ENCODE peak calls at places on chromosome 18, in ten cellular contexts. H, K, D, T, W, C, S, E, I and P are unnamed samples.

GRCh38 chr18:46424898-46425297 is 232.1 kb downstream of the LOXHD1 start:
- DNase-seq in H (no peak), K (no peak), D (no peak), T (peak), W (peak), C (no peak), S (no peak), E (no peak), I (no peak), P (no peak)

GRCh38 chr18:48783616-48784520 is 166.9 kb downstream of the SMAD7 start:
- DNase-seq in H (no peak), K (no peak), D (no peak), T (no peak), W (peak), C (no peak), S (no peak), E (no peak), I (no peak), P (no peak)

GRCh38 chr18:76494541-76495403 is at the start of gene ZNF516:
- DNase-seq in H (peak), K (peak), D (peak), T (peak), W (peak), C (peak), S (no peak), E (peak), I (no peak), P (no peak)

GRCh38 chr18:37166491-37166890 is 337.6 kb downstream of the KIAA1328 start:
- DNase-seq in H (no peak), K (no peak), D (no peak), T (no peak), W (no peak), C (no peak), S (no peak), E (no peak), I (no peak), P (no peak)

GRCh38 chr18:70419526-70419925 is 130.7 kb downstream of the SOCS6 start:
- DNase-seq in H (no peak), K (no peak), D (no peak), T (no peak), W (no peak), C (no peak), S (no peak), E (no peak), I (no peak), P (no peak)

GRCh38 chr18:23784811-23785245 is 95.6 kb downstream of the LAMA3 start:
- DNase-seq in H (no peak), K (no peak), D (no peak), T (no peak), W (no peak), C (no peak), S (no peak), E (no peak), I (peak), P (no peak)

GRCh38 chr18:32278148-32278799 is 88.4 kb downstream of the MEP1B start:
- DNase-seq in H (no peak), K (no peak), D (no peak), T (no peak), W (no peak), C (no peak), S (no peak), E (no peak), I (no peak), P (no peak)

GRCh38 chr18:13175754-13176210 is 42.8 kb upstream of the LDLRAD4 start:
- DNase-seq in H (no peak), K (no peak), D (no peak), T (no peak), W (no peak), C (no peak), S (no peak), E (no peak), I (no peak), P (no peak)

GRCh38 chr18:48762836-48763713 is 187.7 kb downstream of the SMAD7 start:
- DNase-seq in H (no peak), K (no peak), D (no peak), T (no peak), W (no peak), C (no peak), S (no peak), E (no peak), I (no peak), P (no peak)

GRCh38 chr18:9961031-9961430 is 47.2 kb downstream of the VAPA start:
- DNase-seq in H (no peak), K (no peak), D (no peak), T (no peak), W (no peak), C (no peak), S (no peak), E (no peak), I (no peak), P (no peak)

GRCh38 chr18:79405781-79406575 is 10.2 kb downstream of the NFATC1 start:
- DNase-seq in H (peak), K (no peak), D (no peak), T (no peak), W (peak), C (peak), S (peak), E (no peak), I (no peak), P (peak)

GRCh38 chr18:25896956-25897355 is 193.5 kb downstream of the SS18 start:
- DNase-seq in H (no peak), K (no peak), D (no peak), T (no peak), W (no peak), C (no peak), S (no peak), E (peak), I (no peak), P (no peak)

GRCh38 chr18:36309436-36310391 is 12.2 kb downstream of the FHOD3 start:
- DNase-seq in H (no peak), K (peak), D (peak), T (peak), W (peak), C (no peak), S (no peak), E (no peak), I (peak), P (no peak)

GRCh38 chr18:10275506-10275905 is 178.9 kb upstream of the APCDD1 start:
- DNase-seq in H (no peak), K (no peak), D (no peak), T (no peak), W (no peak), C (no peak), S (no peak), E (no peak), I (no peak), P (no peak)

GRCh38 chr18:32431753-32432152 is 38.9 kb downstream of the GAREM1 start:
- DNase-seq in H (no peak), K (no peak), D (no peak), T (no peak), W (no peak), C (no peak), S (no peak), E (no peak), I (no peak), P (no peak)

GRCh38 chr18:49565656-49566055 is 3.8 kb downstream of the LIPG start:
- DNase-seq in H (no peak), K (no peak), D (no peak), T (no peak), W (no peak), C (no peak), S (no peak), E (no peak), I (no peak), P (no peak)

GRCh38 chr18:58758606-58759005 is 87.3 kb downstream of the MALT1 start:
- DNase-seq in H (no peak), K (no peak), D (no peak), T (no peak), W (no peak), C (no peak), S (no peak), E (no peak), I (no peak), P (no peak)

GRCh38 chr18:67476585-67476984 is 39.9 kb downstream of the DSEL start:
- DNase-seq in H (no peak), K (no peak), D (no peak), T (no peak), W (no peak), C (no peak), S (no peak), E (no peak), I (no peak), P (no peak)

GRCh38 chr18:11320981-11321380 is 171.6 kb upstream of the PIEZO2 start:
- DNase-seq in H (no peak), K (no peak), D (no peak), T (no peak), W (no peak), C (no peak), S (no peak), E (no peak), I (no peak), P (no peak)

GRCh38 chr18:63111549-63112402 is 207.8 kb downstream of the BCL2 start:
- DNase-seq in H (no peak), K (no peak), D (no peak), T (no peak), W (no peak), C (no peak), S (no peak), E (peak), I (peak), P (no peak)

GRCh38 chr18:77114564-77115391 is 17.8 kb downstream of the MBP start:
- DNase-seq in H (no peak), K (peak), D (no peak), T (peak), W (peak), C (no peak), S (peak), E (no peak), I (peak), P (no peak)

GRCh38 chr18:22250591-22250996 is 81.2 kb downstream of the GATA6 start:
- DNase-seq in H (no peak), K (no peak), D (no peak), T (no peak), W (no peak), C (no peak), S (no peak), E (no peak), I (peak), P (no peak)

GRCh38 chr18:57519668-57520424 is 66.7 kb downstream of the FECH start:
- DNase-seq in H (no peak), K (no peak), D (no peak), T (peak), W (no peak), C (no peak), S (no peak), E (no peak), I (no peak), P (no peak)

GRCh38 chr18:62361288-62361687 is 36.2 kb downstream of the TNFRSF11A start:
- DNase-seq in H (no peak), K (no peak), D (no peak), T (no peak), W (no peak), C (no peak), S (no peak), E (no peak), I (no peak), P (no peak)

GRCh38 chr18:2654105-2654827 is 1.3 kb upstream of the SMCHD1 start:
- DNase-seq in H (no peak), K (no peak), D (no peak), T (no peak), W (no peak), C (no peak), S (no peak), E (no peak), I (no peak), P (no peak)

GRCh38 chr18:79698668-79699335 is 19.2 kb downstream of the CTDP1 start:
- DNase-seq in H (no peak), K (no peak), D (no peak), T (no peak), W (peak), C (no peak), S (no peak), E (no peak), I (no peak), P (no peak)

GRCh38 chr18:36215577-36215976 is 28.3 kb downstream of the MOCOS start:
- DNase-seq in H (no peak), K (no peak), D (no peak), T (no peak), W (no peak), C (no peak), S (no peak), E (no peak), I (no peak), P (no peak)

GRCh38 chr18:10303171-10303570 is 151.3 kb upstream of the APCDD1 start:
- DNase-seq in H (no peak), K (no peak), D (no peak), T (no peak), W (no peak), C (no peak), S (no peak), E (no peak), I (no peak), P (no peak)